ENCODE peak calls at places on chromosome 21, in eight cellular contexts. D is GM23338, N is heart left ventricle, S is BE2C, J is SK-N-MC, P is endodermal cell, K is AG10803, B is cardiac muscle cell. R is an unnamed sample.

GRCh38 chr21:18060402-18060801 is 184.2 kb upstream of the CHODL start:
- DNase-seq in B (no peak), K (no peak), P (no peak), J (no peak), N (no peak), S (no peak), D (no peak), R (no peak)

GRCh38 chr21:31577280-31577679 is 82.2 kb upstream of the SOD1 start:
- DNase-seq in P (no peak), B (no peak), J (no peak), N (no peak), K (no peak), D (no peak), S (no peak), R (no peak)

GRCh38 chr21:26715116-26715515 is 130.1 kb downstream of the ADAMTS1 start:
- DNase-seq in K (no peak), J (no peak), B (no peak), P (peak; percentile 65), S (no peak), D (no peak), N (no peak), R (no peak)

GRCh38 chr21:31459457-31459856 is 115.4 kb upstream of the TIAM1 start:
- DNase-seq in N (no peak), J (no peak), B (peak; percentile 6), S (no peak), D (peak; percentile 66), P (peak; percentile 72), K (no peak), R (no peak)

GRCh38 chr21:26007911-26008579 is 162.5 kb downstream of the APP start:
- DNase-seq in S (no peak), D (no peak), K (peak; percentile 81), J (peak; percentile 57), B (no peak), P (no peak), N (no peak), R (no peak)

GRCh38 chr21:33255404-33255803 is 10.8 kb upstream of the IL10RB start:
- DNase-seq in J (no peak), S (no peak), K (no peak), B (no peak), D (no peak), P (no peak), N (no peak), R (no peak)

GRCh38 chr21:34073749-34074282 is 438 bp downstream of the MRPS6 start:
- DNase-seq in K (peak; percentile 26), N (peak; percentile 40), J (no peak), S (peak; percentile 40), B (peak; percentile 56), D (peak; percentile 42), P (peak; percentile 55), R (no peak)

GRCh38 chr21:32382108-32382601 is 10.7 kb downstream of the URB1 start:
- DNase-seq in N (no peak), P (no peak), J (no peak), D (no peak), S (no peak), B (no peak), K (peak; percentile 81), R (no peak)

GRCh38 chr21:45613396-45613795 is 30.1 kb upstream of the PCBP3 start:
- DNase-seq in P (peak; percentile 31), B (no peak), D (no peak), J (no peak), N (no peak), S (peak; percentile 1), K (no peak), R (no peak)

GRCh38 chr21:26070822-26071425 is 99.6 kb downstream of the APP start:
- DNase-seq in D (peak; percentile 67), B (no peak), P (no peak), K (peak; percentile 86), J (peak; percentile 72), N (no peak), S (peak; percentile 18), R (no peak)

GRCh38 chr21:15729346-15729673 is 472 bp upstream of the USP25 start:
- DNase-seq in P (no peak), J (no peak), S (no peak), K (no peak), N (no peak), D (no peak), B (no peak), R (no peak)

GRCh38 chr21:32088471-32088870 is 190.4 kb downstream of the MIS18A start:
- DNase-seq in N (no peak), P (no peak), D (no peak), S (no peak), J (no peak), K (no peak), B (no peak), R (no peak)

GRCh38 chr21:41142051-41142795 is 25.7 kb upstream of the BACE2 start:
- DNase-seq in B (no peak), N (peak; percentile 35), J (no peak), D (peak; percentile 9), P (peak; percentile 63), K (peak; percentile 97), S (no peak), R (no peak)

DNA sequence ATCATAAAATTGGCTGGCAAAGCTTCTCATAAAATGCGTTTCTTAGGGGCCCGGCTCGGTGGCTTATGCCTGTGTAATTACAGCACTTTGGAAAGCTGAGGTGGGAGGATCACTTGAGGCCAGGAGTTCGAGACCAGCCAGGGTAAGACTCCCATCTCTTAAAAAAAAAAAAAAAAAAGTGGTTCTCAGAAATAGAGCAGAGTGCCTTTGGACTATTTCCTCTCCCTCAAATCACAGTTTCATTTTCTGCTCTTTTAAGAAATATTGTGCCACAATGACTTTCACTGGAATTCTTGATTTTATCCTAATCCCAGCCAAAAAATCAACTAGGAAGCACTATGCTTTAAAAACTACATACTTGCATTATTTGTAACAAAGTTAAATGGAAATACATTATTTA is 13.3 kb downstream of the HSF2BP start:
- DNase-seq in J (no peak), D (no peak), S (no peak), K (no peak), N (no peak), P (no peak), B (no peak), R (no peak)
- H3K4me3 ChIP-seq in J (peak overlapping the region; percentile 36), D (no peak overlapping the region), S (no peak overlapping the region), K (no peak overlapping the region), N (no peak overlapping the region), P (no peak overlapping the region), B (no peak overlapping the region), R (no peak overlapping the region)

DNA sequence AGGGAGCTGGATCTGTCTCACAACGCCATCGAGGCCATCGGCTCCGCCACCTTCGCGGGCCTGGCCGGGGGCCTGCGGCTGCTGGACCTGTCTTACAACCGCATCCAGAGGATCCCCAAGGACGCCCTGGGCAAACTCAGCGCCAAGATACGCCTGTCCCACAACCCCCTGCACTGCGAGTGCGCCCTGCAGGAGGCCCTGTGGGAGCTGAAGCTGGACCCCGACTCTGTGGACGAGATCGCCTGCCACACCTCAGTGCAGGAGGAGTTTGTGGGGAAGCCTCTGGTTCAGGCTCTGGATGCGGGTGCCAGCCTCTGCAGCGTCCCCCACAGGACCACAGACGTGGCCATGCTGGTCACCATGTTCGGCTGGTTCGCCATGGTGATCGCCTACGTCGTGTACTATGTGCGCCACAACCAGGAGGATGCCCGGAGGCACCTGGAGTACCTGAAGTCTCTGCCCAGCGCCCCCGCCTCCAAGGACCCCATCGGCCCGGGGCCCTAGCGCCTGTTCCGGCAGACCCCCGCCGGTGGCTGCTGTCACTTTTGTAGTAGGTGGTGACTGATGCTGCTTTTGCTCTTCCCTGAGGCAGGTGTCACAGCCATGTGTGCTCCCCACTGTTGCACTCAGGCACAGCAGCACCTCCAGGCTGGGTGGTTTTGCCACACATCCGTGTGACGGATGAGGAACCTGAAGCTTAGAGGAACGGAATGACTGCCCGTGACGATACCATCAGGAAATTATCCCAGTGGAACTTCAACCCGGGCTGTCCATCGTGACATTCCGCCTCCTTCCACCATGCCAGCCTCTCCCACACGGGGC is 1.8 kb downstream of the LRRC3 start:
- DNase-seq in J (no peak), P (no peak), B (no peak), K (no peak), S (no peak), D (no peak), N (peak; percentile 19), R (no peak)
- H3K4me3 ChIP-seq in J (no peak overlapping the region), P (peak overlapping the region; percentile 86), B (no peak overlapping the region), K (no peak overlapping the region), S (no peak overlapping the region), D (no peak overlapping the region), N (no peak overlapping the region), R (no peak overlapping the region)

GRCh38 chr21:38455403-38455802 is 42.9 kb downstream of the ERG start:
- DNase-seq in D (no peak), K (peak; percentile 48), B (no peak), P (no peak), S (no peak), J (no peak), N (no peak), R (no peak)

GRCh38 chr21:38459490-38459889 is 38.8 kb downstream of the ERG start:
- DNase-seq in J (no peak), K (no peak), N (no peak), B (no peak), S (no peak), P (no peak), D (no peak), R (no peak)

DNA sequence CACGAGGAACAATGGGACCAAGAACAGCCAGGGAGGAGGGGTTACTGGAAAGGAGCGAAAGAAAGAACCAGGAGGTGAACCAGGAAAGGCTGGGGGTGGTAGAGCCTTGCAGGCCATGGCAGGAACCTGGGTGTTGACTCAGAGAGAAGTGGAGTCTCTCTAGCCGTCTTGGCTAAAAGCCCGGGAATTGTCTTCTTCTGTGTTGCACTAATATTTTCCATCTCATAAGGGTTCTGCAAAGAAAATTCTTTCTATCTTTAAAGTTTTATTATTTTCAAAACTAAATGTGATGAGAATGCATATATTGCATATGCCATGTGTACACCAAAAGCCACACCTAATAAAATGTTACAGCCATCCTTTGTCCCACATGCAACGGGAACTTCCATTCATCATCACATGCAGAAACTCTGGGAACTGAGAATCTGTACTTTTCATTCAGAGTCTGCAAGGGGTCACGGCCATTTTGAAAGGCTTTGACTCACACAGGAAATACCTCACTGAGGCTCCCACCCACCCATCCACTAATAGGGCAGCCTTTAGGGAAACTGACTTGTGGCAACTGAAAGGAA is 38.0 kb downstream of the ERG start:
- DNase-seq in P (no peak), S (no peak), J (no peak), B (no peak), D (no peak), K (peak; percentile 46), N (peak; percentile 49), R (no peak)
- H3K4me3 ChIP-seq in P (no peak overlapping the region), S (no peak overlapping the region), J (no peak overlapping the region), B (no peak overlapping the region), D (no peak overlapping the region), K (no peak overlapping the region), N (no peak overlapping the region), R (no peak overlapping the region)

GRCh38 chr21:43933146-43933673 is 68.2 kb downstream of the AGPAT3 start:
- DNase-seq in J (no peak), S (no peak), B (no peak), P (no peak), K (no peak), D (no peak), N (no peak), R (no peak)

GRCh38 chr21:43934716-43935705 is 70.0 kb downstream of the AGPAT3 start:
- DNase-seq in J (no peak), K (no peak), P (no peak), D (no peak), B (no peak), S (no peak), N (no peak), R (no peak)

GRCh38 chr21:43933680-43934079 is 68.7 kb downstream of the AGPAT3 start:
- DNase-seq in P (no peak), J (no peak), S (no peak), B (no peak), N (no peak), D (no peak), K (no peak), R (no peak)

GRCh38 chr21:43935711-43936110 is 70.7 kb downstream of the AGPAT3 start:
- DNase-seq in K (no peak), D (no peak), J (no peak), P (no peak), B (no peak), N (no peak), S (no peak), R (no peak)

GRCh38 chr21:43934116-43934515 is 69.1 kb downstream of the AGPAT3 start:
- DNase-seq in N (no peak), S (no peak), K (no peak), P (no peak), D (no peak), B (no peak), J (no peak), R (no peak)
- H3K4me3 ChIP-seq in N (no peak overlapping the region), S (no peak overlapping the region), K (no peak overlapping the region), P (no peak overlapping the region), D (no peak overlapping the region), B (no peak overlapping the region), J (no peak overlapping the region), R (no peak overlapping the region)